ENCODE peak calls at places on chromosomes 12 and 14, in seven cellular contexts. V is kidney, S is fibroblast of lung, K is endodermal cell, L is Karpas-422, X is endothelial cell of umbilical vein, Y is adipocyte. M is an unnamed sample. For H3K4me1, the result is how much of the 10 kb centered on the place peaks cover.

GRCh38 chr12:6866163-6866919 is 990 bp upstream of the TPI1 start:
- DNase-seq in V (peak), S (no peak), K (peak), L (no peak), X (no peak), Y (no peak), M (no peak)

GRCh38 chr14:92963301-92964123 is 40.6 kb downstream of the CHGA start:
- DNase-seq in V (peak), S (peak), K (no peak), L (no peak), X (no peak), Y (no peak), M (no peak)

GRCh38 chr12:113222730-113223531 is 1.7 kb downstream of the TPCN1 start:
- DNase-seq in V (peak), S (peak), K (peak), L (peak), X (peak), Y (peak), M (peak)

GRCh38 chr12:57006809-57007475 is 596 bp upstream of the ZBTB39 start:
- DNase-seq in V (no peak), S (no peak), K (no peak), L (no peak), X (no peak), Y (no peak), M (no peak)

GRCh38 chr14:95521001-95521400 is 4.6 kb upstream of the SYNE3 start:
- DNase-seq in V (no peak), S (no peak), K (no peak), L (no peak), X (no peak), Y (no peak), M (no peak)

GRCh38 chr12:112275836-112276235 is 106.4 kb downstream of the HECTD4 start:
- DNase-seq in V (no peak), S (no peak), K (no peak), L (no peak), X (no peak), Y (no peak), M (no peak)

GRCh38 chr14:53943751-53944083 is 12.9 kb downstream of the BMP4 start:
- DNase-seq in V (no peak), S (no peak), K (no peak), L (no peak), X (no peak), Y (no peak), M (no peak)

GRCh38 chr14:22303589-22304195 is 285.3 kb downstream of the DAD1 start:
- DNase-seq in V (no peak), S (peak), K (no peak), L (peak), X (peak), Y (peak), M (no peak)

GRCh38 chr12:67804168-67804567 is 155.6 kb downstream of the DYRK2 start:
- DNase-seq in V (no peak), S (no peak), K (no peak), L (no peak), X (no peak), Y (no peak), M (no peak)

GRCh38 chr12:46770501-46771183 is 55.2 kb downstream of the SLC38A4 start:
- DNase-seq in V (no peak), S (peak), K (no peak), L (no peak), X (peak), Y (peak), M (no peak)
- H3K4me1 ChIP-seq in V (under half), S (under half), K (under half), L (under half), X (under half), Y (half or more), M (under half)

DNA sequence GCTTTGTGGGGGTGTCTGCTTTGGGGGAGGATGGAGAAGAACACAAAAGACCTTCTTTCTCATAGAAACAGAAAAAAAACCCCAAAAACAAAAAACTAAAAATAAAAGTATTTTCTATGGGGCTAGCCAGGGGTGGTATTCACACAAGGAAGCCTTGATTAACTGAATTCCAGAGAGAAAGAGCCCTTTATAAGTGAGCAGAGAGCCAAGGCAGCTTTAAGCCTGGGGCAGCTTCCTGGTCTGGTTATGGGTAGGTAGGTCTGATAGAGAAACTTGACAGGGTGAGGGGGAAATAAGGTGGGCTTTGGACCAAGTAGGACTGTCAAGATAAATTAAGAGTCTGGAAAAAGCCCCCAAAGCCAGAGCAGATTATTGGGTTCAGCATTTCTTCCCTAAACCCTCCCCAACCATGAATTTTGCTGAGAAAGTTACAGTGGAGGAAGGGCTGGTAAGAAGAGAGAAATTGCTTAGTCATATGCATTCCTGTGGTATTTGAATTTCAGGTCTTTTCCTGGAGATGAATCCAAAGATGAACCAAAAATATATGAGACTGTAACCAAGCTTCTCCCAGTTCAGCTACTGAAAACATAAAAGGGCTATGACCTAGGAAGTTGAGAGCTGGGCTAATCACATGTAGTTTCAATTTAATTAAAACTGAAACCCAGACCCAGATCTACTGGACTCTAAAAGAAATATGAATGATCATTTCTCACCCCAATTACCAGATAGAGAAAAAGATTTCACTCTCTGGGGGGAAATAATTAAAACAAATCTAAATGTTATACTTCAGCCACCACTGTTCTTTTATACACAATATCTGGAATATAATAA is 144.8 kb downstream of the TBC1D30 start:
- DNase-seq in V (no peak), S (no peak), K (no peak), L (no peak), X (no peak), Y (no peak), M (no peak)
- H3K9ac ChIP-seq in V (no peak), S (no peak), K (no peak), L (no peak), X (no peak), Y (no peak), M (no peak)

DNA sequence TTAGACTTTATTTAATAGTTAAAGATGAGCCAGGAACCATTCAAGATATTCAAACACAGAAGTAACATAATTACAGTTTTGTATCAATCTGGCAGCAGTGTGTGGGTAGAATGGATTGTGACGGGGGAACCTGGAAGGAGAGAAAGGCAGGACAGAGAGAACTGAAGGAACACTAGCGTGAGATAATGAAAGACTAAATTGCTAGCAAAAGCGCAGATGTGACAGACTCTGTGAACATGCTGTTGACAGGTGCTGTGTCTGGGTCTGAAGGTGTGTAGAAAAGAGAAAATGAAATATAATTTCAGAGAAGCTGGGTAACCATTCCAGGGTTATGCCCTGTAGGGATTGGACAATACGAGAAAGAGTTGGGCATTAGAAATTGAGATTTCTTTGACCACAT is 372.3 kb downstream of the SYT1 start:
- DNase-seq in V (no peak), S (no peak), K (no peak), L (no peak), X (no peak), Y (no peak), M (no peak)
- H3K4me3 ChIP-seq in V (no peak), S (no peak), K (no peak), L (no peak), X (no peak), Y (no peak), M (no peak)

DNA sequence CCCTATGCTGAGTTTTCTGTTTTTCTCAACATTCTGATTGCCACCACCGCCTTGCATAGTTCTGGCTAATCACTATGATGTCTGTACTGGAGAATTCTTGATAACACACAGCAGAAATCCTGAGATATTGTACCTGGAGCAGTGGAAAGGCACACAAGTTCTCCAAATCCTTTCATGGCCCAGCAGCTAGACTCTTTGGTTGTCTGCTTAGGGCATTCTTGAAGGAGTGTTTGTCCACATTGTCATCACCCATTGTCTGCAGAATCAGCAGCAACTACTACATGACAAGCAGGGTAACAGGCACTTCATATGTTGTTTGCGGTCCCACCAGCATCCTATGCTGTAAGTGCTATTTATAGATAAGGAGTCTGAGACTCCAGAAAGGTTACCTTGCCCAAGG is 128.9 kb downstream of the DAAM1 start:
- DNase-seq in V (no peak), S (no peak), K (no peak), L (no peak), X (no peak), Y (no peak), M (no peak)
- H3K4me1 ChIP-seq in V (half or more), S (under half), K (under half), L (under half), X (under half), Y (half or more), M (under half)

GRCh38 chr12:59329457-59329856 is 266.4 kb upstream of the SLC16A7 start:
- DNase-seq in V (no peak), S (no peak), K (no peak), L (no peak), X (no peak), Y (no peak), M (no peak)
- H3K9ac ChIP-seq in V (no peak), S (no peak), K (no peak), L (no peak), X (no peak), Y (no peak), M (no peak)

GRCh38 chr12:5430639-5431603 is 987 bp upstream of the NTF3 start:
- DNase-seq in V (no peak), S (no peak), K (peak), L (no peak), X (peak), Y (no peak), M (no peak)
- H3K4me3 ChIP-seq in V (peak), S (peak), K (peak), L (no peak), X (no peak), Y (peak), M (no peak)

M was measured in colonic mucosa.